ENCODE peak calls at places on chromosomes 4 and X, in five cellular contexts. M, O, L, Y and J are unnamed samples.

GRCh38 chrX:40644175-40644574 is 3.2 kb downstream of the CXorf38 start:
- DNase-seq in M (no peak), O (no peak), L (no peak), Y (no peak), J (no peak)

GRCh38 chr4:174454815-174455473 is 67.3 kb downstream of the HPGD start:
- DNase-seq in M (no peak), O (no peak), L (no peak), Y (no peak), J (no peak)

GRCh38 chr4:113987382-113987930 is 8.0 kb upstream of the ARSJ start:
- DNase-seq in M (no peak), O (no peak), L (no peak), Y (no peak), J (no peak)

GRCh38 chr4:132317923-132318322 is 831.2 kb upstream of the PCDH10 start:
- DNase-seq in M (no peak), O (no peak), L (no peak), Y (no peak), J (no peak)

GRCh38 chr4:7281316-7282093 is 89.2 kb downstream of the SORCS2 start:
- DNase-seq in M (no peak), O (no peak), L (no peak), Y (peak), J (no peak)

GRCh38 chr4:150140774-150141400 is 62.6 kb downstream of the DCLK2 start:
- DNase-seq in M (no peak), O (no peak), L (no peak), Y (peak), J (no peak)

GRCh38 chr4:36944227-36944626 is 300.3 kb upstream of the NWD2 start:
- DNase-seq in M (no peak), O (no peak), L (no peak), Y (no peak), J (no peak)

GRCh38 chr4:185054257-185054656 is 36.0 kb downstream of the HELT start:
- DNase-seq in M (no peak), O (no peak), L (no peak), Y (no peak), J (no peak)

GRCh38 chr4:37132351-37132989 is 112.1 kb upstream of the NWD2 start:
- DNase-seq in M (no peak), O (no peak), L (no peak), Y (no peak), J (no peak)

GRCh38 chrX:48508400-48509244 is at the start of gene PORCN:
- DNase-seq in M (peak), O (peak), L (peak), Y (no peak), J (peak)

GRCh38 chr4:80360900-80361299 is 25.4 kb downstream of the CFAP299 start:
- DNase-seq in M (no peak), O (no peak), L (no peak), Y (no peak), J (no peak)

GRCh38 chr4:148445903-148446261 is 3.7 kb upstream of the NR3C2 start:
- DNase-seq in M (no peak), O (no peak), L (no peak), Y (no peak), J (no peak)

DNA sequence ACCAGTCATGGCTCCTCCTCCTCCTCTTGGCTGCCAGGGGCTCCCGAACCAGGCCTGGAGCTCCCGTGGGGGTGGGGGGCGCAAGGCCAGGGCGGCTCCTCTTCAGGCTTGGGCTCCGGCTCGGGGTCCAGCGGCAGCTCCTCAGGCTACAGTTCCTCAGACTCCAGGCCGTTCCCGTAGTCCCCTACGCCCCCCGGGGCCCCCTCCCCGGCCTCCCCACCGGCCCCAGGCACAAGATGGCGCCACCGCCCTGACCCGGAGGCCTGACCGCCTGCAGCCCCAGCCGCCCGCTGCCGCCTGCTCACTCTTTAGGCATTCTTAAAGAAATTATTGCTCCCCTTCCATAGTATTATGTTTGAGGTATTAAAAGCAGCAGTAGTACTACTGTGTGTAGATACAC is 54.5 kb downstream of the TAF1 start:
- DNase-seq in M (no peak), O (no peak), L (no peak), Y (no peak), J (peak)
- TF ChIP-seq CTCF in M (no peak), O (no peak), L (no peak), Y (no peak), J (no peak)

GRCh38 chr4:152784490-152785195 is 4.9 kb downstream of the ARFIP1 start:
- DNase-seq in M (no peak), O (no peak), L (no peak), Y (no peak), J (no peak)
- TF ChIP-seq CTCF in M (no peak), O (peak), L (no peak), Y (no peak), J (no peak)

GRCh38 chrX:2620576-2620975 is 70.5 kb upstream of the CD99 start:
- DNase-seq in M (no peak), O (no peak), L (no peak), Y (no peak), J (no peak)

GRCh38 chrX:2609431-2610238 is 81.5 kb upstream of the CD99 start:
- DNase-seq in M (no peak), O (peak), L (no peak), Y (no peak), J (no peak)

GRCh38 chrX:2610246-2611170 is 80.6 kb upstream of the CD99 start:
- DNase-seq in M (no peak), O (peak), L (no peak), Y (no peak), J (no peak)

GRCh38 chrX:2614911-2615310 is 76.2 kb upstream of the CD99 start:
- DNase-seq in M (no peak), O (peak), L (no peak), Y (peak), J (no peak)
- TF ChIP-seq CTCF in M (peak), O (peak), L (peak), Y (peak), J (no peak)

GRCh38 chr4:176448761-176449160 is 129.0 kb downstream of the SPCS3 start:
- DNase-seq in M (no peak), O (no peak), L (no peak), Y (no peak), J (no peak)
- TF ChIP-seq CTCF in M (no peak), O (no peak), L (no peak), Y (no peak), J (no peak)

GRCh38 chrX:318739-319578 is at the start of gene GTPBP6:
- DNase-seq in M (peak), O (peak), L (peak), Y (peak), J (peak)
- TF ChIP-seq CTCF in M (no peak), O (peak), L (no peak), Y (no peak), J (no peak)

GRCh38 chr4:94892051-94892450 is 134.3 kb downstream of the BMPR1B start:
- DNase-seq in M (no peak), O (no peak), L (no peak), Y (peak), J (no peak)
- TF ChIP-seq CTCF in M (no peak), O (no peak), L (no peak), Y (no peak), J (no peak)

GRCh38 chrX:145410622-145411021 is 163.3 kb downstream of the SPANXN1 start:
- DNase-seq in M (no peak), O (no peak), L (no peak), Y (no peak), J (no peak)

DNA sequence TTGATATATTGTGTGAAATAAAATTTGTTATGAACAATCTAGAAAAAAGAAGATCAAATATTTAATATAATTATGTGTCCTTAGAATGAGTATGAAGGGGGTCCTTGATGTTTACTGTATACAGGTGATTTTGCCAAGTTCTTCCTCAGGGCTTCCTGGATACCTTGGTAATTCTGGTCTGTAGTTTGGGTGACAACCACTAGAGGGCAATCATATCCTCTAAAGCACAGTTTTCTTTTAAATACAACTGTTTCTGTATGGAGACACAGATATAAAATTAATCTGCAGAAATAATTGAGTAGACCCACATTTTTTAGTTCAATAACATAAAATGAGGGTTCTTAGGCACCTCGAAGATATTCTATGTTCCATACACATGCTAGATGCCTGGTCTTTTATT is 157.7 kb downstream of the SPANXN1 start:
- DNase-seq in M (no peak), O (no peak), L (no peak), Y (no peak), J (no peak)
- TF ChIP-seq CTCF in M (peak), O (peak), L (no peak), Y (peak), J (peak)

DNA sequence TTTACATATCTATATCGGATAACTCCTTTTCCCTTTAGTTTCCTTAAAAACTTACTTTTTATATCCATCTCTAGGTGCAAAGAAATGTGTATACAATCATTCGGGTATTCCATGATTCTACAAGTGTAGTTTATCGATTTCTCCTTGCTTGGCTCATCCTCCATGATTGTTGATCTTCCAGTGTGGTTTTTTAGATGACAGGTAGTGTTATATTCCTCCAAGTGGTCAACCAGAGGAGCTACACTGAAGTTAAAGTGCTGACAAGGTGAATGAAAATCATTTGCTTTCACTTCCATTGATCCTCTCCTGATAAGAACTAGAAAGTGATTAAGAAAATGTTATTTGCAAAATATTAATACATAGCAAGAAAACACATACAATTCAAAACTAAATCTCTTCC is 38.5 kb downstream of the TMEM156 start:
- DNase-seq in M (no peak), O (no peak), L (no peak), Y (no peak), J (no peak)
- TF ChIP-seq CTCF in M (no peak), O (no peak), L (no peak), Y (no peak), J (no peak)

DNA sequence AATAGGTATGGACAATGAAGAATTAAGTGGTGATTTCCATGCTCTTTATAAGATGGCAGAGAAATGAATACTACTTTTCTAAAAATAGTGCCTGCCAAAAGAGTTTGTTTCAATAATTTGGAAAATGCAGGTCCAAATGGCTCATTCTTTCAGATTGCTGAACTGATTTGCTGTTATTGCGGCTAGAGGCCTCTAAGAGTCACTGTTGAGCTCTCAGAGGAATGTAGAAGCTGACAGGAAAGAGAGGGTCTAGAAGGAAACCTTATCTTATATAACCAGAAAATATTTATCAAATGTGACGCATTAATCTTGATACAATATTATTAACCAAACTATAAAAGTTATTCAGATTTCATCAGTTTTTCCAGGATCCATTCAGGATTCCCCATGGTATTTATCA is 65.7 kb upstream of the PAGE1 start:
- DNase-seq in M (no peak), O (no peak), L (no peak), Y (no peak), J (no peak)
- TF ChIP-seq CTCF in M (peak), O (peak), L (peak), Y (peak), J (no peak)